ENCODE peak calls at places on chromosome 6, in five cellular contexts. One of them, this sample, is unnamed.
A peak's percentile ranks its signal among the peaks of the same experiment; 100 is the strongest.

GRCh38 chr6:2162089-2162465 is 83.3 kb downstream of the GMDS start:
- DNase-seq in GM12878: no peak
- DNase-seq in HepG2: no peak
- DNase-seq in K562: no peak
- DNase-seq in SK-N-SH: no peak
- DNase-seq in this sample: no peak

GRCh38 chr6:147538821-147539220 is 30.3 kb downstream of the SAMD5 start:
- DNase-seq in GM12878: no peak
- DNase-seq in HepG2: no peak
- DNase-seq in K562: no peak
- DNase-seq in SK-N-SH: no peak
- DNase-seq in this sample: no peak

GRCh38 chr6:7909323-7910276 is 988 bp downstream of the TXNDC5 start:
- DNase-seq in GM12878: no peak
- DNase-seq in HepG2: peak; percentile 64
- DNase-seq in K562: peak; percentile 78
- DNase-seq in SK-N-SH: peak; percentile 91
- DNase-seq in this sample: peak; percentile 75

GRCh38 chr6:161353208-161353613 is 79.3 kb upstream of the AGPAT4 start:
- DNase-seq in GM12878: no peak
- DNase-seq in HepG2: peak; percentile 46
- DNase-seq in K562: peak; percentile 80
- DNase-seq in SK-N-SH: peak; percentile 52
- DNase-seq in this sample: no peak

GRCh38 chr6:49556429-49556837 is 6.0 kb downstream of the C6orf141 start:
- DNase-seq in GM12878: no peak
- DNase-seq in HepG2: peak; percentile 89
- DNase-seq in K562: peak; percentile 87
- DNase-seq in SK-N-SH: no peak
- DNase-seq in this sample: no peak

GRCh38 chr6:17511084-17511483 is 89.0 kb upstream of the FAM8A1 start:
- DNase-seq in GM12878: no peak
- DNase-seq in HepG2: no peak
- DNase-seq in K562: peak; percentile 62
- DNase-seq in SK-N-SH: no peak
- DNase-seq in this sample: no peak

GRCh38 chr6:135537782-135538301 is 40.3 kb upstream of the AHI1 start:
- DNase-seq in GM12878: no peak
- DNase-seq in HepG2: no peak
- DNase-seq in K562: no peak
- DNase-seq in SK-N-SH: no peak
- DNase-seq in this sample: no peak

GRCh38 chr6:145814035-145814500 is 527 bp downstream of the FBXO30 start:
- DNase-seq in GM12878: peak; percentile 20
- DNase-seq in HepG2: peak; percentile 54
- DNase-seq in K562: peak; percentile 75
- DNase-seq in SK-N-SH: peak; percentile 34
- DNase-seq in this sample: peak; percentile 25

GRCh38 chr6:129929433-129929832 is 68.3 kb upstream of the TMEM244 start:
- DNase-seq in GM12878: no peak
- DNase-seq in HepG2: no peak
- DNase-seq in K562: no peak
- DNase-seq in SK-N-SH: no peak
- DNase-seq in this sample: no peak

GRCh38 chr6:19153270-19153980 is 683.7 kb upstream of the ID4 start:
- DNase-seq in GM12878: no peak
- DNase-seq in HepG2: no peak
- DNase-seq in K562: no peak
- DNase-seq in SK-N-SH: no peak
- DNase-seq in this sample: no peak

GRCh38 chr6:75932067-75932466 is 140.4 kb downstream of the IMPG1 start:
- DNase-seq in GM12878: no peak
- DNase-seq in HepG2: peak; percentile 49
- DNase-seq in K562: peak; percentile 54
- DNase-seq in SK-N-SH: peak; percentile 35
- DNase-seq in this sample: no peak

GRCh38 chr6:296151-297122 is 4.2 kb downstream of the DUSP22 start:
- DNase-seq in GM12878: peak; percentile 92
- DNase-seq in HepG2: no peak
- DNase-seq in K562: no peak
- DNase-seq in SK-N-SH: no peak
- DNase-seq in this sample: no peak

GRCh38 chr6:129281173-129281796 is 398.3 kb downstream of the LAMA2 start:
- DNase-seq in GM12878: no peak
- DNase-seq in HepG2: no peak
- DNase-seq in K562: no peak
- DNase-seq in SK-N-SH: no peak
- DNase-seq in this sample: no peak

GRCh38 chr6:40477246-40478126 is 109.7 kb downstream of the LRFN2 start:
- DNase-seq in GM12878: no peak
- DNase-seq in HepG2: no peak
- DNase-seq in K562: no peak
- DNase-seq in SK-N-SH: peak; percentile 56
- DNase-seq in this sample: peak; percentile 12

GRCh38 chr6:89853068-89853467 is 23.4 kb downstream of the CASP8AP2 start:
- DNase-seq in GM12878: no peak
- DNase-seq in HepG2: no peak
- DNase-seq in K562: no peak
- DNase-seq in SK-N-SH: no peak
- DNase-seq in this sample: no peak

GRCh38 chr6:6684365-6684833 is 95.9 kb downstream of the LY86 start:
- DNase-seq in GM12878: peak; percentile 99
- DNase-seq in HepG2: no peak
- DNase-seq in K562: peak; percentile 94
- DNase-seq in SK-N-SH: no peak
- DNase-seq in this sample: no peak

GRCh38 chr6:158817298-158818007 is 1.7 kb downstream of the EZR start:
- DNase-seq in GM12878: no peak
- DNase-seq in HepG2: peak; percentile 49
- DNase-seq in K562: peak; percentile 95
- DNase-seq in SK-N-SH: peak; percentile 56
- DNase-seq in this sample: no peak

GRCh38 chr6:169317441-169318202 is 64.0 kb upstream of the THBS2 start:
- DNase-seq in GM12878: no peak
- DNase-seq in HepG2: no peak
- DNase-seq in K562: no peak
- DNase-seq in SK-N-SH: no peak
- DNase-seq in this sample: no peak

GRCh38 chr6:26295691-26296555 is 69.1 kb upstream of the BTN3A2 start:
- DNase-seq in GM12878: no peak
- DNase-seq in HepG2: peak; percentile 86
- DNase-seq in K562: peak; percentile 95
- DNase-seq in SK-N-SH: no peak
- DNase-seq in this sample: no peak

GRCh38 chr6:30060634-30060981 is 457 bp upstream of the POLR1H start:
- DNase-seq in GM12878: no peak
- DNase-seq in HepG2: no peak
- DNase-seq in K562: peak; percentile 58
- DNase-seq in SK-N-SH: no peak
- DNase-seq in this sample: peak; percentile 36

GRCh38 chr6:69917834-69918233 is 51.5 kb downstream of the COL19A1 start:
- DNase-seq in GM12878: peak; percentile 20
- DNase-seq in HepG2: no peak
- DNase-seq in K562: no peak
- DNase-seq in SK-N-SH: no peak
- DNase-seq in this sample: no peak

GRCh38 chr6:114989279-114989964 is 646.6 kb upstream of the HS3ST5 start:
- DNase-seq in GM12878: no peak
- DNase-seq in HepG2: no peak
- DNase-seq in K562: no peak
- DNase-seq in SK-N-SH: no peak
- DNase-seq in this sample: no peak

GRCh38 chr6:96926425-96926824 is 1.9 kb downstream of the KLHL32 start:
- DNase-seq in GM12878: no peak
- DNase-seq in HepG2: no peak
- DNase-seq in K562: peak; percentile 90
- DNase-seq in SK-N-SH: no peak
- DNase-seq in this sample: no peak

GRCh38 chr6:157757430-157758403 is 65.3 kb upstream of the SNX9 start:
- DNase-seq in GM12878: no peak
- DNase-seq in HepG2: no peak
- DNase-seq in K562: peak; percentile 73
- DNase-seq in SK-N-SH: no peak
- DNase-seq in this sample: no peak

GRCh38 chr6:63598251-63599036 is 26.2 kb downstream of the LOC128125822 start:
- DNase-seq in GM12878: peak; percentile 57
- DNase-seq in HepG2: peak; percentile 88
- DNase-seq in K562: peak; percentile 85
- DNase-seq in SK-N-SH: peak; percentile 78
- DNase-seq in this sample: peak; percentile 76

GRCh38 chr6:46184114-46184513 is 13.3 kb upstream of the ENPP5 start:
- DNase-seq in GM12878: no peak
- DNase-seq in HepG2: no peak
- DNase-seq in K562: no peak
- DNase-seq in SK-N-SH: no peak
- DNase-seq in this sample: no peak
- TF ChIP-seq FOXM1 in GM12878: no peak
- TF ChIP-seq FOXM1 in HepG2: no peak
- TF ChIP-seq FOXM1 in K562: no peak
- TF ChIP-seq FOXM1 in SK-N-SH: no peak
- TF ChIP-seq FOXM1 in this sample: no peak

GRCh38 chr6:12315292-12316081 is 25.3 kb downstream of the EDN1 start:
- DNase-seq in GM12878: no peak
- DNase-seq in HepG2: no peak
- DNase-seq in K562: no peak
- DNase-seq in SK-N-SH: no peak
- DNase-seq in this sample: no peak

GRCh38 chr6:12314751-12315150 is 24.6 kb downstream of the EDN1 start:
- DNase-seq in GM12878: no peak
- DNase-seq in HepG2: no peak
- DNase-seq in K562: no peak
- DNase-seq in SK-N-SH: no peak
- DNase-seq in this sample: no peak

GRCh38 chr6:12313992-12314589 is 23.9 kb downstream of the EDN1 start:
- DNase-seq in GM12878: no peak
- DNase-seq in HepG2: peak; percentile 29
- DNase-seq in K562: no peak
- DNase-seq in SK-N-SH: no peak
- DNase-seq in this sample: no peak

GRCh38 chr6:12312736-12313135 is 22.6 kb downstream of the EDN1 start:
- DNase-seq in GM12878: no peak
- DNase-seq in HepG2: no peak
- DNase-seq in K562: no peak
- DNase-seq in SK-N-SH: no peak
- DNase-seq in this sample: no peak

GRCh38 chr6:12313311-12313991 is 23.3 kb downstream of the EDN1 start:
- DNase-seq in GM12878: no peak
- DNase-seq in HepG2: no peak
- DNase-seq in K562: no peak
- DNase-seq in SK-N-SH: no peak
- DNase-seq in this sample: no peak
- TF ChIP-seq FOXM1 in GM12878: no peak
- TF ChIP-seq FOXM1 in HepG2: no peak
- TF ChIP-seq FOXM1 in K562: no peak
- TF ChIP-seq FOXM1 in SK-N-SH: no peak
- TF ChIP-seq FOXM1 in this sample: no peak

GRCh38 chr6:99416892-99417767 is 8.0 kb downstream of the PNISR start:
- DNase-seq in GM12878: peak; percentile 38
- DNase-seq in HepG2: no peak
- DNase-seq in K562: no peak
- DNase-seq in SK-N-SH: no peak
- DNase-seq in this sample: no peak

GRCh38 chr6:99416226-99416625 is 8.9 kb downstream of the PNISR start:
- DNase-seq in GM12878: no peak
- DNase-seq in HepG2: no peak
- DNase-seq in K562: no peak
- DNase-seq in SK-N-SH: no peak
- DNase-seq in this sample: no peak

GRCh38 chr6:99412065-99412464 is 13.0 kb downstream of the PNISR start:
- DNase-seq in GM12878: no peak
- DNase-seq in HepG2: no peak
- DNase-seq in K562: no peak
- DNase-seq in SK-N-SH: no peak
- DNase-seq in this sample: no peak

DNA sequence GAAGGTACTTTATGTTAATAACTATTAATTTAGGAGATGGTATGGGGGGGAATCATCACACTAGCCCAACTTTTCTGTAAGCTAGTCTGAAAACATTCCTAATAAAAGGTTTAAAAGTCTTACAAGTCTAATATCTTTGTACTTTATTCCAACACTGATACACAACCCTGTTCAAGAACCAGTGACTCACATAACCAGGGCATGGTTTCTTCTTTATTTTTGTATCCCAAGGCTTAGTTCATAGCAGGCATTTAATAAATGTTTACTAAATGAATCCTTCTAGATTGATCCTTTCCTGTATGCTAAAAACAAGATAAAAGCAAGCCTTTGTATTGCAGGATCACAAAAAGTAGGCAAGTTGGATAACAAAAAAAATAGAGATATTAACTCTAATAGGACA is 9.7 kb downstream of the PNISR start:
- DNase-seq in GM12878: no peak
- DNase-seq in HepG2: no peak
- DNase-seq in K562: no peak
- DNase-seq in SK-N-SH: no peak
- DNase-seq in this sample: no peak
- TF ChIP-seq FOXM1 in GM12878: no peak
- TF ChIP-seq FOXM1 in HepG2: no peak
- TF ChIP-seq FOXM1 in K562: no peak
- TF ChIP-seq FOXM1 in SK-N-SH: no peak
- TF ChIP-seq FOXM1 in this sample: no peak

GRCh38 chr6:79468587-79468986 is 68.6 kb downstream of the LCA5 start:
- DNase-seq in GM12878: no peak
- DNase-seq in HepG2: no peak
- DNase-seq in K562: no peak
- DNase-seq in SK-N-SH: no peak
- DNase-seq in this sample: peak; percentile 9

GRCh38 chr6:79468116-79468515 is 69.1 kb downstream of the LCA5 start:
- DNase-seq in GM12878: no peak
- DNase-seq in HepG2: no peak
- DNase-seq in K562: no peak
- DNase-seq in SK-N-SH: no peak
- DNase-seq in this sample: no peak

GRCh38 chr6:79466222-79466834 is 70.9 kb downstream of the LCA5 start:
- DNase-seq in GM12878: no peak
- DNase-seq in HepG2: no peak
- DNase-seq in K562: no peak
- DNase-seq in SK-N-SH: peak; percentile 36
- DNase-seq in this sample: peak; percentile 12

GRCh38 chr6:79469381-79470246 is 67.6 kb downstream of the LCA5 start:
- DNase-seq in GM12878: no peak
- DNase-seq in HepG2: no peak
- DNase-seq in K562: no peak
- DNase-seq in SK-N-SH: no peak
- DNase-seq in this sample: no peak

DNA sequence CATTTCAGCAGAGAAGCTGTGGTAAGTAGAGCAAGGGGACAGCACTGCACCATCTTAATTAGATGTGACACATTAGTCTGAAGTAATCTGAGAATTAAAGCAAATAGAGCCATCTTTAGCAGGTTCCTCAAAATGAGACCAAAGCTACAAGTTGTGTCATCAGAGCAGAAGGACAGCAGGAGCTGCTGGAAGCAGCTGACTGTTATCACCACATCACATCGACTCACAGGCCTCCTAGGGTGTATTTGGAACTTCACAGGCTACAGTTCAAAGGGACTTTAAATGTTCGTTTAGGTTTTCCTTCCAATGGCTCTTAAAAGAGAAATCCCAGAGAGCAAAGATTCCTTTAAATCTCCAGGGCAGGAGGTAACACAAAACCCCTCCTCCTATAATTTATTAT is 69.5 kb downstream of the LCA5 start:
- DNase-seq in GM12878: no peak
- DNase-seq in HepG2: peak; percentile 21
- DNase-seq in K562: peak; percentile 76
- DNase-seq in SK-N-SH: peak; percentile 7
- DNase-seq in this sample: peak; percentile 10
- TF ChIP-seq FOXM1 in GM12878: no peak
- TF ChIP-seq FOXM1 in HepG2: no peak
- TF ChIP-seq FOXM1 in K562: no peak
- TF ChIP-seq FOXM1 in SK-N-SH: no peak
- TF ChIP-seq FOXM1 in this sample: no peak

This sample was measured in HEK293T.